ENCODE peak calls at places on chromosome 12, in five cellular contexts. One of them, this sample, is unnamed.
A peak's percentile ranks its signal among the peaks of the same experiment; 100 is the strongest.

GRCh38 chr12:75479963-75480461 is 543 bp upstream of the GLIPR1 start:
- DNase-seq in transverse colon: no peak
- DNase-seq in A549: no peak
- DNase-seq in Peyer's patch: no peak
- DNase-seq in left ventricle myocardium inferior: no peak
- DNase-seq in this sample: no peak

GRCh38 chr12:9133243-9133938 is 17.7 kb upstream of the A2M start:
- DNase-seq in transverse colon: no peak
- DNase-seq in left ventricle myocardium inferior: no peak
- DNase-seq in Peyer's patch: no peak
- DNase-seq in A549: no peak
- DNase-seq in this sample: no peak

GRCh38 chr12:108618079-108618952 is 15.4 kb downstream of the SELPLG start:
- DNase-seq in transverse colon: peak; percentile 84
- DNase-seq in left ventricle myocardium inferior: peak; percentile 79
- DNase-seq in A549: peak; percentile 86
- DNase-seq in Peyer's patch: peak; percentile 91
- DNase-seq in this sample: peak; percentile 94

GRCh38 chr12:131621701-131622421 is 89.0 kb upstream of the SFSWAP start:
- DNase-seq in transverse colon: no peak
- DNase-seq in left ventricle myocardium inferior: no peak
- DNase-seq in Peyer's patch: no peak
- DNase-seq in A549: no peak
- DNase-seq in this sample: no peak

GRCh38 chr12:9064815-9065606 is 50.7 kb downstream of the A2M start:
- DNase-seq in transverse colon: peak; percentile 87
- DNase-seq in A549: peak; percentile 67
- DNase-seq in Peyer's patch: peak; percentile 90
- DNase-seq in left ventricle myocardium inferior: peak; percentile 79
- DNase-seq in this sample: peak; percentile 93

GRCh38 chr12:52193991-52194390 is 2.2 kb upstream of the KRT80 start:
- DNase-seq in Peyer's patch: no peak
- DNase-seq in left ventricle myocardium inferior: no peak
- DNase-seq in A549: no peak
- DNase-seq in transverse colon: no peak
- DNase-seq in this sample: peak; percentile 62

GRCh38 chr12:9331218-9331626 is 123.0 kb upstream of the PZP start:
- DNase-seq in Peyer's patch: peak; percentile 88
- DNase-seq in transverse colon: peak; percentile 76
- DNase-seq in A549: peak; percentile 49
- DNase-seq in left ventricle myocardium inferior: peak; percentile 62
- DNase-seq in this sample: peak; percentile 76

GRCh38 chr12:6960291-6961277 is 9.4 kb downstream of the PTPN6 start:
- DNase-seq in transverse colon: peak; percentile 58
- DNase-seq in A549: peak; percentile 72
- DNase-seq in left ventricle myocardium inferior: peak; percentile 14
- DNase-seq in Peyer's patch: peak; percentile 79
- DNase-seq in this sample: no peak

GRCh38 chr12:41365653-41366131 is 177.6 kb downstream of the PDZRN4 start:
- DNase-seq in Peyer's patch: no peak
- DNase-seq in A549: no peak
- DNase-seq in transverse colon: no peak
- DNase-seq in left ventricle myocardium inferior: no peak
- DNase-seq in this sample: no peak

GRCh38 chr12:65998031-65998430 is 132.5 kb downstream of the LLPH start:
- DNase-seq in A549: no peak
- DNase-seq in left ventricle myocardium inferior: no peak
- DNase-seq in transverse colon: no peak
- DNase-seq in Peyer's patch: no peak
- DNase-seq in this sample: no peak

GRCh38 chr12:13093191-13093849 is 10.1 kb downstream of the GSG1 start:
- DNase-seq in transverse colon: no peak
- DNase-seq in Peyer's patch: no peak
- DNase-seq in A549: no peak
- DNase-seq in left ventricle myocardium inferior: no peak
- DNase-seq in this sample: no peak

GRCh38 chr12:13095266-13095995 is 8.0 kb downstream of the GSG1 start:
- DNase-seq in transverse colon: no peak
- DNase-seq in A549: no peak
- DNase-seq in Peyer's patch: no peak
- DNase-seq in left ventricle myocardium inferior: no peak
- DNase-seq in this sample: no peak

GRCh38 chr12:13094349-13094748 is 9.1 kb downstream of the GSG1 start:
- DNase-seq in left ventricle myocardium inferior: no peak
- DNase-seq in transverse colon: no peak
- DNase-seq in A549: no peak
- DNase-seq in Peyer's patch: no peak
- DNase-seq in this sample: no peak

GRCh38 chr12:13091831-13092230 is 11.6 kb downstream of the GSG1 start:
- DNase-seq in left ventricle myocardium inferior: no peak
- DNase-seq in Peyer's patch: no peak
- DNase-seq in transverse colon: no peak
- DNase-seq in A549: no peak
- DNase-seq in this sample: peak; percentile 34

DNA sequence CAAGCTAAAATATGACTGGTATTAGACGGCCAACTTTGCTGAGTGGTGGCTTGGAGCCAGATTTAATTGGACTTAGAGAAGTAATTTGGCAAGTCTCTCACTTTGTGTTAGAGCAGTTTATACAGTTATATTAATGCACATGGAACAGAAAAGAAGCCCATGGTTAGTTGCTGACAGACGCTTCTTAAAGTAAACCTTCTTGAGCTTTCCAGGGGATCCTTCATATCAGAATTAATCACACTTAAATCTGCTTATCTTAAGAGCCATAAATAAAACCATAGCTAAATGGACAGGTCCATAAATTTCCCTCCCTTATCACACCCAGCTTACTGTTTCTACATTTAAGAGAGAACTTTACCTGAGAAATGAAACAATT is 9.6 kb downstream of the GSG1 start:
- DNase-seq in A549: no peak
- DNase-seq in transverse colon: no peak
- DNase-seq in Peyer's patch: no peak
- DNase-seq in left ventricle myocardium inferior: no peak
- DNase-seq in this sample: no peak
- H3K4me1 ChIP-seq in A549: peaks cover 36% of the 10 kb centered on the region
- H3K4me1 ChIP-seq in transverse colon: peaks cover 5% of the 10 kb centered on the region
- H3K4me1 ChIP-seq in Peyer's patch: no peaks in the 10 kb centered on the region
- H3K4me1 ChIP-seq in left ventricle myocardium inferior: peaks cover 26% of the 10 kb centered on the region
- H3K4me1 ChIP-seq in this sample: peaks cover 30% of the 10 kb centered on the region

DNA sequence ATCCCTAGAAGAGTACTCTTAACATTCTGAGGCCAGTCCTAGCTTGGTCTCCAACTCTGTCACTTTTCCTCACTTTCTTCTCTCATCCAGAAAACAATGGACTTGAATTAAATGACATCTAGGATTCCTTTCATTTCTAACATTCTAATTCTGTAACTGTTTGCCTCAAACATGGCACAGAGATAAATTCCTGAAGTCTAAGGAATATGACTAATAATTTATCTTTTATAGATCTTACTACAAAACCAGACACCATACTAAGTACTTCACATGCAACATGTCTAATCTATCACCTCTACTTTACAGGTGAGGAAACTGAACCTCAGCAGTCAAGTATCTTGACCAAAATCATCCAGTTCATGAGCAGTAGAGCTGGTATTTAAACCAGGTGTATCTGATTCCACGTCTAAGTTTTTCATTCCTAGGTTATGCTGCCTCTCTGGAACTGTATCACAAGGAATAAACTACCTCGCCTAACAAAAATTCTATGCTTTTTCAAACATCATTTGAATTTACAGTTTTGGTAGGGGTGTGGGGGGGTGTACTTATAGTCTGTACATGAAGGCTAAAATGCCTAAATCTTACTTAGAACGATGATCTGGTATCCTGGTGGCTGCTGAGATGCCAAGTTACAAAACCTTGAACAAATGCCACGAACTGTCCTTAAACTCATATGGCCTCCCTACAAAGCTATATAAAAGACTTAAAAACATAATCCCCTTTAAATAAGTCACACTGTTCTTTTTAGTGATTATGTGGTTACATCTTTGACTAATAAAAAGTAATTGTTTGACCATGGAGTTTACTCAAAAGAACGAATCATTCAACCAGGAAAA is 41.6 kb downstream of the ATXN2 start:
- DNase-seq in Peyer's patch: no peak
- DNase-seq in transverse colon: no peak
- DNase-seq in left ventricle myocardium inferior: no peak
- DNase-seq in A549: no peak
- DNase-seq in this sample: no peak
- H3K4me1 ChIP-seq in Peyer's patch: no peaks in the 10 kb centered on the region
- H3K4me1 ChIP-seq in transverse colon: peaks cover 9% of the 10 kb centered on the region
- H3K4me1 ChIP-seq in left ventricle myocardium inferior: peaks cover 57% of the 10 kb centered on the region
- H3K4me1 ChIP-seq in A549: peaks cover 30% of the 10 kb centered on the region
- H3K4me1 ChIP-seq in this sample: no peaks in the 10 kb centered on the region

GRCh38 chr12:55969356-55969755 is 2.7 kb downstream of the CDK2 start:
- DNase-seq in A549: no peak
- DNase-seq in transverse colon: no peak
- DNase-seq in Peyer's patch: no peak
- DNase-seq in left ventricle myocardium inferior: peak; percentile 19
- DNase-seq in this sample: no peak
- H3K4me1 ChIP-seq in A549: peaks cover 31% of the 10 kb centered on the region
- H3K4me1 ChIP-seq in transverse colon: peaks cover 13% of the 10 kb centered on the region
- H3K4me1 ChIP-seq in Peyer's patch: no peaks in the 10 kb centered on the region
- H3K4me1 ChIP-seq in left ventricle myocardium inferior: peaks cover 40% of the 10 kb centered on the region
- H3K4me1 ChIP-seq in this sample: peaks cover 27% of the 10 kb centered on the region

GRCh38 chr12:25755681-25756260 is 202.7 kb upstream of the LMNTD1 start:
- DNase-seq in transverse colon: no peak
- DNase-seq in Peyer's patch: no peak
- DNase-seq in left ventricle myocardium inferior: no peak
- DNase-seq in A549: no peak
- DNase-seq in this sample: peak; percentile 21
- H3K4me1 ChIP-seq in transverse colon: peaks cover 4% of the 10 kb centered on the region
- H3K4me1 ChIP-seq in Peyer's patch: no peaks in the 10 kb centered on the region
- H3K4me1 ChIP-seq in left ventricle myocardium inferior: no peaks in the 10 kb centered on the region
- H3K4me1 ChIP-seq in A549: peaks cover 8% of the 10 kb centered on the region
- H3K4me1 ChIP-seq in this sample: peaks cover 23% of the 10 kb centered on the region

This sample was measured in hepatocyte.